ENCODE peak calls at places on chromosomes 6 and 20, in five cellular contexts. R, X, I, L and A are unnamed samples. For H3K4me1, the result is how much of the 10 kb centered on the place peaks cover.

GRCh38 chr6:45577836-45578504 is 200.2 kb upstream of the SUPT3H start:
- DNase-seq in R (no peak), X (no peak), I (no peak), L (no peak), A (peak)

GRCh38 chr6:79269877-79270276 is 35.4 kb upstream of the HMGN3 start:
- DNase-seq in R (no peak), X (no peak), I (no peak), L (no peak), A (no peak)

GRCh38 chr6:159013229-159013628 is 13.2 kb upstream of the RSPH3 start:
- DNase-seq in R (no peak), X (no peak), I (no peak), L (no peak), A (peak)

GRCh38 chr6:71619836-71620235 is 266.5 kb upstream of the RIMS1 start:
- DNase-seq in R (no peak), X (no peak), I (no peak), L (no peak), A (no peak)

GRCh38 chr20:8757146-8757545 is 311.7 kb upstream of the PLCB4 start:
- DNase-seq in R (no peak), X (no peak), I (no peak), L (peak), A (peak)

GRCh38 chr6:148935705-148936306 is 189.0 kb downstream of the UST start:
- DNase-seq in R (peak), X (no peak), I (no peak), L (peak), A (no peak)

GRCh38 chr6:48135352-48136084 is 24.5 kb upstream of the PTCHD4 start:
- DNase-seq in R (no peak), X (no peak), I (no peak), L (peak), A (no peak)

GRCh38 chr6:142833054-142833453 is 111.9 kb downstream of the HIVEP2 start:
- DNase-seq in R (no peak), X (no peak), I (no peak), L (no peak), A (no peak)

GRCh38 chr6:137717074-137718073 is 149.7 kb upstream of the TNFAIP3 start:
- DNase-seq in R (no peak), X (peak), I (no peak), L (no peak), A (no peak)

GRCh38 chr6:56489559-56489958 is 153.1 kb downstream of the DST start:
- DNase-seq in R (no peak), X (no peak), I (no peak), L (no peak), A (no peak)

GRCh38 chr6:75090574-75090973 is 115.3 kb downstream of the COL12A1 start:
- DNase-seq in R (no peak), X (no peak), I (no peak), L (no peak), A (no peak)

GRCh38 chr6:33144373-33144772 is 47.9 kb downstream of the COL11A2 start:
- DNase-seq in R (no peak), X (no peak), I (no peak), L (peak), A (no peak)

GRCh38 chr20:63892402-63892801 is 2.5 kb upstream of the DNAJC5 start:
- DNase-seq in R (no peak), X (no peak), I (no peak), L (no peak), A (no peak)

GRCh38 chr6:26224940-26225847 is 138.0 kb downstream of the HFE start:
- DNase-seq in R (peak), X (peak), I (no peak), L (peak), A (peak)

DNA sequence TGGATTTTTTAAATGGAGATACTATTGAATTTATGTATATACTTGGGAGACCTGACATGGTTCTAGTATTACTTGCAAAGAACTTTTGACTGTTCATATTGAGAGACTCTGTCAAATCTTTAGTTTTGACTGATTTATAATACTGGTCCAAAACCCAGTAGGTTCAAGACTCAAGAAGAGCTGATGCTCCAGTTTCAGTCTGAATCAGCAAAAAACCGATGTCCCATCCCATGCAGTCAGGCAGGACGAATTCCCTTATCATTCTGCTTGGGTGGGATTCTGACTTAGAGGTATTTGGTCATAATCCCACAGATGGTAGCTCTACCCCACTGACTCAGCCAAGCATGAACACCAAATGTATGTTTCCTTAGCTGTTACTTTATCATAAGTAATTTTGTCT is 29.5 kb downstream of the ZNF334 start:
- DNase-seq in R (no peak), X (no peak), I (no peak), L (no peak), A (no peak)
- H3K27ac ChIP-seq in R (no peak), X (no peak), I (no peak), L (no peak), A (no peak)

GRCh38 chr6:16472349-16473069 is 234.1 kb downstream of the GMPR start:
- DNase-seq in R (no peak), X (no peak), I (no peak), L (no peak), A (peak)
- H3K4me1 ChIP-seq in R (under half), X (under half), I (under half), L (under half), A (under half)

DNA sequence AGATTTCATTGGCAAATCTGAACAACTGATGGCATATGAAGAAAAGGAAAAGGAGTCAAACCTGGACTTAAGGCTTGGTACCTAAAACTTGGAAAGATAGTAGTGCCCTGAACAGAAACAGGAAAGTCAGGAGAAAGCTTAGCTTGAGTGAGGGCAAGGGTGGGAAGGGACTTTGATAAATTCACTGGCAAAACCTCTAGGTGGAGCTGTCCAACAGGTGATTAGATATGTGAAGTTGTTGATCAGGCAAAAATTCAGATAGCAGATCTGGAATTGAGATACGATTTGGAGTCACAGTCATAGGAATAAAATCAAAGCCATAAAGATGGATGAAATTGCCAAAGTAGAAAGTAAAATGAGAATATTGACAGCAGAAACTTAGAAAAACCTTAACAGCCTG is 16.1 kb upstream of the ZNF292 start:
- DNase-seq in R (peak), X (peak), I (peak), L (peak), A (peak)
- TF ChIP-seq CTCF in R (peak), X (peak), I (peak), L (peak), A (peak)

DNA sequence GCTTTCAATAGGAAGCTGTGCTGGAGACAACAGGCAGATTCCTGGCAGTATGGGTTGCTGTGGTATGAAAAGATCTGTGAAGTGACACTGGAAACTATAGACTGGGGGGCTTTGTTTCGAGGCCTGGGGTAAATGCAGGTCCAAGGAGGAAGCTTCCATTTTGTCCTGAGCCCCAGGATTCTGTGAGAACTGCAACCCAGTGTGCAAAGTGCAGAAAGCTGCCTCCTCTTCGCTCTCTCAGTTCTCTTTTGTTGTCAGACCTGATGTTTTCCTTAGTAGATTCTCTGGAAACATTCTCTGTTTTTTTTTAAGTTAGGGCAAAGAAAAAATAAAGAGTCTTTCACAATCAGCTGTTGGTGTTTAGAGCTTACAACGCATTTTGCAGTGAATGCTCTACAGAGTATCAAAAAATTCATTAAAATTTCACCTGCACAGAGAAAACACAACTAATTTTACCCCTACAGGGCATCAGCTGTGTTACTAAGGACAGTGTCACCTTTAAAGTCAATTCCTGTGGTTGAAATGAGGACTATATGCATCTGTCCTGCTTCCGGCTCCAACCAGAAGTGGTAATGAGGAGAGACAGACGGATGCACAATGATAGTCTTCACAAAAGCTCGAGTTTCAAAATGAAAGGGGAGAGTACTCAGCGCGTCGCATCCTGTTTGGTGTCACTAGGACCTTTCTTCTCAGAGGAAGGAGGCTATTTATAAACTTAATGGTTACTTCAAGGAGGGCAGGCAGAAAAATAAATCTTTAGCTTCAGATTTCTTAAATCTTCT is 86.7 kb downstream of the LYRM4 start:
- DNase-seq in R (no peak), X (peak), I (no peak), L (no peak), A (no peak)
- H3K27ac ChIP-seq in R (no peak), X (no peak), I (peak), L (no peak), A (no peak)

DNA sequence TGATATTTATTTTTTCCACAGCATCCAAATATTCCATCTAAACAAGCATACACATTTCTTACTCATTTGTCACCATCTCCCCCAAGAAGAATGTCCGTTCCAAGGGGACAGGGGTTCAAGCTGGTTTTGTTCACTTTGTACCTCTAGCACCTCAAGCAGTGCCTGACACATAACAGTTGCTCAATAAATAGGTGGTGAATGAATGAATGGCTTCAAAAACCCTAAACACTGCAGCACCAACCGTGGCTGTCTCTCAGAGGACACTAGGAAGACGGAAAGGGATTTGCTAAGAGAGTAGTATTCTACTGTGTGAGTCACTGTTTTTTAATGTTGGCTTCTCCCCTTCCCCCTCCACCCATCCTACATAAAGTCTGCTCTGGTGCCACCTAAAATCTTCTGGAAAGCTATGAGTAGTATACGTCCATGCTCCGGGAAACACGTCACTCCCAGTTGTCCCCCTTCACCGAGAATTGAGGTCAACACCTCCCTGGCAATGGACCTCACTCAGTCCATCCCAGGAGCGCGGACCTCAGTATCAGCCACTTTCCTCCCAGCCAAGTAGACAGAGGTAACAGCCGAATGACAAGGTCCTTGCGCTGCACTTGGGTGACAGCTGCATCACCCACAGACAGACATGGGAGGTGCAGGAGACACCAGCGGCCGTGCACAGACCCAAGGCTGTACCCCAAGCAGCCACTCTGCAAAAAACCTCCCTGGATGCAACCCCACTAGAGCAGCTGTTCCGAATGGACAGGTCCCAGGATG is 107.4 kb downstream of the PREX1 start:
- DNase-seq in R (no peak), X (no peak), I (no peak), L (no peak), A (no peak)
- H3K4me1 ChIP-seq in R (under half), X (under half), I (under half), L (under half), A (under half)